ENCODE peak calls at places on chromosomes 16 and 17, in eight cellular contexts. L is prostate gland, Q is stomach, I is NB4, Y is sigmoid colon, B is IMR-90, Z is uterus, J is heart left ventricle. P is an unnamed sample.

GRCh38 chr16:74774223-74775139 is at the start of gene FA2H:
- DNase-seq in I (peak; percentile 87), Z (peak; percentile 18), Q (peak; percentile 96), B (peak; percentile 23), J (peak; percentile 66), L (peak; percentile 91), Y (peak; percentile 73), P (peak; percentile 59)

GRCh38 chr16:54331241-54332002 is 44.8 kb upstream of the IRX3 start:
- DNase-seq in B (no peak), Z (no peak), Y (peak; percentile 32), I (no peak), J (no peak), Q (no peak), L (no peak), P (no peak)

GRCh38 chr16:4261557-4262172 is 11.2 kb downstream of the TFAP4 start:
- DNase-seq in J (peak; percentile 60), Y (no peak), L (no peak), Z (peak; percentile 50), Q (no peak), I (peak; percentile 66), B (peak; percentile 16), P (no peak)

GRCh38 chr17:20120835-20121234 is 111.7 kb downstream of the SPECC1 start:
- DNase-seq in J (no peak), Q (no peak), I (no peak), B (no peak), L (no peak), Y (no peak), Z (no peak), P (no peak)

GRCh38 chr17:16923097-16923903 is 48.6 kb downstream of the TNFRSF13B start:
- DNase-seq in Y (peak; percentile 52), L (no peak), J (no peak), I (no peak), Z (no peak), Q (peak; percentile 25), B (no peak), P (peak; percentile 59)

GRCh38 chr17:76270770-76271668 is 5.9 kb downstream of the UBALD2 start:
- DNase-seq in I (no peak), Z (no peak), B (no peak), Q (no peak), Y (no peak), J (no peak), L (no peak), P (no peak)

GRCh38 chr16:75526032-75526790 is 9.7 kb downstream of the CHST5 start:
- DNase-seq in B (no peak), Y (no peak), J (no peak), L (no peak), Q (no peak), Z (no peak), I (no peak), P (no peak)

GRCh38 chr17:78172284-78173024 is 4.1 kb downstream of the SYNGR2 start:
- DNase-seq in L (no peak), Q (peak; percentile 73), J (peak; percentile 65), Z (peak; percentile 32), I (peak; percentile 58), B (peak; percentile 49), Y (no peak), P (peak; percentile 94)

GRCh38 chr17:82446124-82446523 is 4.4 kb downstream of the CYBC1 start:
- DNase-seq in L (no peak), Q (no peak), I (no peak), B (no peak), Y (no peak), J (no peak), Z (no peak), P (no peak)

GRCh38 chr16:53922805-53923645 is 219.1 kb downstream of the FTO start:
- DNase-seq in Q (no peak), Z (no peak), B (peak; percentile 47), J (no peak), L (no peak), Y (no peak), I (no peak), P (no peak)

GRCh38 chr17:71500761-71501555 is 619.9 kb upstream of the SOX9 start:
- DNase-seq in L (no peak), Z (no peak), Y (no peak), Q (no peak), B (no peak), I (no peak), J (no peak), P (no peak)

GRCh38 chr17:58284613-58285421 is 4.1 kb upstream of the MPO start:
- DNase-seq in B (no peak), Z (no peak), Q (no peak), Y (peak; percentile 26), L (no peak), I (peak; percentile 99), J (no peak), P (no peak)

GRCh38 chr16:70427786-70428177 is 11.1 kb downstream of the ST3GAL2 start:
- DNase-seq in Z (no peak), Q (no peak), L (no peak), I (no peak), Y (no peak), J (no peak), B (no peak), P (no peak)

GRCh38 chr16:70430667-70431536 is 8.0 kb downstream of the ST3GAL2 start:
- DNase-seq in L (no peak), Y (no peak), J (no peak), Z (no peak), Q (no peak), I (peak; percentile 93), B (peak; percentile 24), P (no peak)

GRCh38 chr16:70432304-70432799 is 6.5 kb downstream of the ST3GAL2 start:
- DNase-seq in Z (no peak), J (no peak), Y (no peak), B (no peak), L (no peak), I (peak; percentile 84), Q (no peak), P (no peak)

GRCh38 chr16:70429888-70430666 is 8.8 kb downstream of the ST3GAL2 start:
- DNase-seq in Y (no peak), B (no peak), L (no peak), I (peak; percentile 37), Z (no peak), J (no peak), Q (no peak), P (no peak)

GRCh38 chr16:70428178-70428998 is 10.5 kb downstream of the ST3GAL2 start:
- DNase-seq in Q (peak; percentile 87), B (peak; percentile 97), I (peak; percentile 100), Z (peak; percentile 93), J (peak; percentile 99), Y (peak; percentile 94), L (peak; percentile 44), P (peak; percentile 53)
- H3K4me3 ChIP-seq in Q (no peak overlapping the region), B (no peak overlapping the region), I (peak overlapping the region; percentile 52), Z (no peak overlapping the region), J (peak overlapping the region; percentile 11), Y (no peak overlapping the region), L (no peak overlapping the region), P (no peak overlapping the region)

GRCh38 chr17:48128411-48128810 is 20.8 kb downstream of the SNX11 start:
- DNase-seq in Z (no peak), B (no peak), L (no peak), Y (no peak), I (no peak), J (no peak), Q (no peak), P (no peak)

GRCh38 chr17:48132375-48132774 is 24.8 kb downstream of the SNX11 start:
- DNase-seq in B (no peak), I (no peak), L (no peak), Z (no peak), J (no peak), Y (no peak), Q (no peak), P (peak; percentile 78)

GRCh38 chr17:48134912-48135480 is 27.4 kb downstream of the SNX11 start:
- DNase-seq in J (no peak), I (peak; percentile 16), B (no peak), Q (no peak), L (no peak), Y (no peak), Z (no peak), P (no peak)

GRCh38 chr17:48129981-48130380 is 22.4 kb downstream of the SNX11 start:
- DNase-seq in I (no peak), Z (no peak), L (no peak), Q (no peak), Y (no peak), B (no peak), J (no peak), P (no peak)

DNA sequence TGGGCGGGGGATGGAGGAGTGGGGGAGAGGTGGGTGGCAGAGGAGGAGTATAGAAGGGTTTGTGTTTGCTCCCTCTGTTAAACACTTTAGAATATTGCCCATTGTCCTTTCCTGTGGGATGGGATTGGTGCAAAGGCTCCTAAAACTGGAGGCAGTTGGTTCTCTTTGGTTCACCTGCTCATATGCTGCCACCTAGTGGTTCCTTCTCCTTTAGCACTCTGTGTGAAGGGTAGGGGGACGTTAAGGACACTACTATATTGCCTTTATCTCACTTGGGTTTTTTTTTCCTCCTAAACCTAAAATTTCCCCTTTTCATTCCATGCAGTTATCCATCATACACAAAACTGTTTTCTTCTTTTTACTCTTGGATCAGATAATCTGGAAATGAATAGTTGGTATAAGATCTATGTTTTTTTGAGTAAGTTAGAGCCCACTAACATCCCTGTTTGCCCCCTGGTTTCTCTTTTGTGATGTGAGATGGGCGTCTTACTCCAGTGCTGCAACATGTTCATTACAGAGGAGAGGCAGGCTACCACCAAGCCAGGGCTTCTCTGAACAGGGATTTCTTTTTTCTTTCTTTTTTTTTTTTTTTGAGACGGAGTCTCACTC is 23.8 kb downstream of the SNX11 start:
- DNase-seq in I (peak; percentile 77), L (peak; percentile 72), Z (peak; percentile 41), J (peak; percentile 32), B (peak; percentile 66), Q (peak; percentile 40), Y (peak; percentile 70), P (peak; percentile 52)
- TF ChIP-seq POLR2A in I (no peak), L (no peak), Z (no peak), J (no peak), B (no peak), Q (no peak), Y (no peak), P (no peak)

DNA sequence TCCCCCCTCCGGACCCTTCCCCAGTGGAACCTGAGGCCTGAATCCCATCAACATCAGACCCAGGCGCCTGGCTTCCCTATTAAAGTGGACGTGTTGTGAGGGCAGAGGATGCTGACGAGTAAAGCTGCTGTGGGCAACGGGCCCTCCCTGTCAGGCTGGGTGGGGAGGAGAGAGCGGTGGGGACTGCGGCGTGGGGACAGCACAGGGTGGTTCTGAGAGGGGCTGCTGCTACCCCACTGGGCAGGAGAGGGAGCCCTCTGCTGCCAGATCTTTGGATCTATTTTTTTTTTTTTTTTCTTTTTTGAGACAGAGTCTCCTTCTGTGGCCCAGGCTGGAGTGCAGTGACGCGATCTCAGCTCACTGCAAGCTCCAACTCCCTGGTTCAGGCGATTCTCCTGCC is 5.9 kb downstream of the CA5A start:
- DNase-seq in Y (no peak), L (no peak), Q (no peak), Z (no peak), J (no peak), I (peak; percentile 50), B (no peak), P (no peak)
- TF ChIP-seq CTCF in Y (no peak), L (no peak), Q (no peak), Z (no peak), J (no peak), I (peak; percentile 42), B (peak; percentile 43), P (no peak)

DNA sequence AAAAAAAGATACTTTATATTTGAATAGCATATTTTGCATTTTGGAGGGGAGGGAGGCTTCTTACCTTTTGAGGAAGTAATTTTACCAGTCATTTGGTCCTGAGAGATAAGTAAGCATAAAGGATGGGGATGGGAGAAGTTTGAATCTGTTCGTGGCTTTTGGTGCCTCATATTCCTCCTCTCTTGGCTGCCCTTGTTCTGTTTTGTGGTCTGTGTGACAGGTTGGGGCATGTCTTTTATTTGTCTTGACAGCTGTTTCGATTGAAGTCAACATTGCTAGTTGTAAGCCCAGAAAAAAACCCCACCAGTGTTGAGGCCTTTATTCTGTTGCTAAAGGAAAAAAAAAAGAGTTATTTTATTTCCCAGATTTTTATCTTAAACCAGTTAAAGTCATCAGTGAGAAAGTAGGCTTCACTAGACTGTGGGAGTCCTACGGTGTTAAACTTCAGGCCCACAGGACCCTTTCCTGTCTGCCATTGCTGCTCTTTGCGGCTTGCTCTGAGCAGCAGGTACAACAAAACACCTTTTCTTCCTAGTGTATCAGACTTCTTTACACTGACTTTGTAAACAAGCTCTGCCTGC is 11.4 kb downstream of the SLC7A6 start:
- DNase-seq in Q (no peak), Y (no peak), B (no peak), J (no peak), L (peak; percentile 65), Z (no peak), I (peak; percentile 64), P (no peak)
- H3K4me3 ChIP-seq in Q (no peak overlapping the region), Y (no peak overlapping the region), B (no peak overlapping the region), J (peak overlapping the region; percentile 13), L (no peak overlapping the region), Z (no peak overlapping the region), I (no peak overlapping the region), P (no peak overlapping the region)

P was measured in lower leg skin.